ENCODE peak calls at places on chromosome 7, in eight cellular contexts. E, N, Z, O, L, H, S and P are unnamed samples.
A peak's percentile ranks its signal among the peaks of the same experiment; 100 is the strongest.

GRCh38 chr7:151091431-151091830 is 5.2 kb downstream of the AGAP3 start:
- DNase-seq in E (no peak), N (no peak), Z (no peak), O (no peak), L (peak; percentile 58), H (no peak), S (no peak), P (no peak)

GRCh38 chr7:88927-89921 is 103.1 kb upstream of the FAM20C start:
- DNase-seq in E (no peak), N (no peak), Z (peak; percentile 84), O (no peak), L (peak; percentile 96), H (peak; percentile 91), S (peak; percentile 31), P (peak; percentile 97)

GRCh38 chr7:104960741-104961479 is 53.1 kb upstream of the KMT2E start:
- DNase-seq in E (no peak), N (no peak), Z (no peak), O (no peak), L (peak; percentile 98), H (no peak), S (no peak), P (peak; percentile 70)

GRCh38 chr7:18702071-18702829 is 206.7 kb downstream of the HDAC9 start:
- DNase-seq in E (no peak), N (no peak), Z (no peak), O (no peak), L (no peak), H (no peak), S (no peak), P (no peak)

GRCh38 chr7:133052826-133053225 is 29.1 kb downstream of the CHCHD3 start:
- DNase-seq in E (no peak), N (no peak), Z (no peak), O (no peak), L (no peak), H (no peak), S (no peak), P (no peak)

GRCh38 chr7:36440880-36441279 is 51.2 kb downstream of the ANLN start:
- DNase-seq in E (no peak), N (no peak), Z (no peak), O (no peak), L (peak; percentile 37), H (no peak), S (peak; percentile 26), P (peak; percentile 48)

GRCh38 chr7:46932266-46932655 is 649.6 kb downstream of the TNS3 start:
- DNase-seq in E (no peak), N (no peak), Z (no peak), O (no peak), L (no peak), H (no peak), S (no peak), P (no peak)

GRCh38 chr7:158720107-158720506 is 15.5 kb upstream of the NCAPG2 start:
- DNase-seq in E (no peak), N (no peak), Z (no peak), O (no peak), L (peak; percentile 54), H (no peak), S (no peak), P (no peak)

GRCh38 chr7:26307226-26307625 is 15.6 kb downstream of the SNX10 start:
- DNase-seq in E (no peak), N (no peak), Z (no peak), O (no peak), L (peak; percentile 83), H (no peak), S (no peak), P (peak; percentile 4)

GRCh38 chr7:16638282-16639265 is 7.0 kb downstream of the ANKMY2 start:
- DNase-seq in E (no peak), N (no peak), Z (no peak), O (no peak), L (no peak), H (no peak), S (no peak), P (no peak)